ENCODE peak calls at places on chromosomes 3 and 15, in eight cellular contexts. One of them, this sample, is unnamed.

GRCh38 chr3:153043729-153044314 is 118.2 kb upstream of the RAP2B start:
- DNase-seq in GM10248: no peak
- DNase-seq in stimulated activated CD8-positive, alpha-beta memory T cell treated with anti-CD3 and anti-CD28 coated beads, Interleukin-2, amount 100 ng/mL, for 1 hour: no peak
- DNase-seq in iris pigment epithelial cell: peak
- DNase-seq in NCI-H460: no peak
- DNase-seq in activated CD4-positive, alpha-beta T cell treated with anti-CD3 and anti-CD28 coated beads for 48 hours: no peak
- DNase-seq in immature natural killer cell: no peak
- DNase-seq in stimulated activated CD4-positive, alpha-beta T cell treated with anti-CD3 and anti-CD28 coated beads, Interleukin-2, amount 100 ng/mL, for 24 hours: no peak
- DNase-seq in this sample: no peak

GRCh38 chr3:184679056-184679502 is 32.8 kb downstream of the MAGEF1 start:
- DNase-seq in NCI-H460: no peak
- DNase-seq in stimulated activated CD8-positive, alpha-beta memory T cell treated with anti-CD3 and anti-CD28 coated beads, Interleukin-2, amount 100 ng/mL, for 1 hour: no peak
- DNase-seq in stimulated activated CD4-positive, alpha-beta T cell treated with anti-CD3 and anti-CD28 coated beads, Interleukin-2, amount 100 ng/mL, for 24 hours: no peak
- DNase-seq in iris pigment epithelial cell: no peak
- DNase-seq in immature natural killer cell: no peak
- DNase-seq in activated CD4-positive, alpha-beta T cell treated with anti-CD3 and anti-CD28 coated beads for 48 hours: no peak
- DNase-seq in GM10248: no peak
- DNase-seq in this sample: no peak

GRCh38 chr3:46934508-46935167 is 41.9 kb downstream of the CCDC12 start:
- DNase-seq in stimulated activated CD8-positive, alpha-beta memory T cell treated with anti-CD3 and anti-CD28 coated beads, Interleukin-2, amount 100 ng/mL, for 1 hour: no peak
- DNase-seq in stimulated activated CD4-positive, alpha-beta T cell treated with anti-CD3 and anti-CD28 coated beads, Interleukin-2, amount 100 ng/mL, for 24 hours: no peak
- DNase-seq in GM10248: no peak
- DNase-seq in iris pigment epithelial cell: peak
- DNase-seq in immature natural killer cell: no peak
- DNase-seq in activated CD4-positive, alpha-beta T cell treated with anti-CD3 and anti-CD28 coated beads for 48 hours: no peak
- DNase-seq in NCI-H460: no peak
- DNase-seq in this sample: no peak

GRCh38 chr3:17623464-17623863 is 119.0 kb downstream of the TBC1D5 start:
- DNase-seq in GM10248: no peak
- DNase-seq in iris pigment epithelial cell: no peak
- DNase-seq in NCI-H460: no peak
- DNase-seq in stimulated activated CD8-positive, alpha-beta memory T cell treated with anti-CD3 and anti-CD28 coated beads, Interleukin-2, amount 100 ng/mL, for 1 hour: no peak
- DNase-seq in activated CD4-positive, alpha-beta T cell treated with anti-CD3 and anti-CD28 coated beads for 48 hours: no peak
- DNase-seq in immature natural killer cell: no peak
- DNase-seq in stimulated activated CD4-positive, alpha-beta T cell treated with anti-CD3 and anti-CD28 coated beads, Interleukin-2, amount 100 ng/mL, for 24 hours: no peak
- DNase-seq in this sample: no peak

GRCh38 chr15:44010114-44010513 is 183.3 kb downstream of the WDR76 start:
- DNase-seq in immature natural killer cell: no peak
- DNase-seq in stimulated activated CD4-positive, alpha-beta T cell treated with anti-CD3 and anti-CD28 coated beads, Interleukin-2, amount 100 ng/mL, for 24 hours: no peak
- DNase-seq in GM10248: no peak
- DNase-seq in activated CD4-positive, alpha-beta T cell treated with anti-CD3 and anti-CD28 coated beads for 48 hours: no peak
- DNase-seq in NCI-H460: no peak
- DNase-seq in iris pigment epithelial cell: peak
- DNase-seq in stimulated activated CD8-positive, alpha-beta memory T cell treated with anti-CD3 and anti-CD28 coated beads, Interleukin-2, amount 100 ng/mL, for 1 hour: no peak
- DNase-seq in this sample: no peak

GRCh38 chr15:62847900-62848489 is 194.6 kb upstream of the TPM1 start:
- DNase-seq in iris pigment epithelial cell: peak
- DNase-seq in stimulated activated CD4-positive, alpha-beta T cell treated with anti-CD3 and anti-CD28 coated beads, Interleukin-2, amount 100 ng/mL, for 24 hours: peak
- DNase-seq in activated CD4-positive, alpha-beta T cell treated with anti-CD3 and anti-CD28 coated beads for 48 hours: peak
- DNase-seq in immature natural killer cell: peak
- DNase-seq in stimulated activated CD8-positive, alpha-beta memory T cell treated with anti-CD3 and anti-CD28 coated beads, Interleukin-2, amount 100 ng/mL, for 1 hour: no peak
- DNase-seq in NCI-H460: peak
- DNase-seq in GM10248: peak
- DNase-seq in this sample: peak

GRCh38 chr3:12746419-12746818 is 12.6 kb downstream of the TMEM40 start:
- DNase-seq in activated CD4-positive, alpha-beta T cell treated with anti-CD3 and anti-CD28 coated beads for 48 hours: no peak
- DNase-seq in stimulated activated CD8-positive, alpha-beta memory T cell treated with anti-CD3 and anti-CD28 coated beads, Interleukin-2, amount 100 ng/mL, for 1 hour: no peak
- DNase-seq in iris pigment epithelial cell: no peak
- DNase-seq in stimulated activated CD4-positive, alpha-beta T cell treated with anti-CD3 and anti-CD28 coated beads, Interleukin-2, amount 100 ng/mL, for 24 hours: no peak
- DNase-seq in immature natural killer cell: no peak
- DNase-seq in GM10248: no peak
- DNase-seq in NCI-H460: no peak
- DNase-seq in this sample: no peak

GRCh38 chr3:16467368-16467767 is 46.1 kb downstream of the RFTN1 start:
- DNase-seq in immature natural killer cell: peak
- DNase-seq in stimulated activated CD4-positive, alpha-beta T cell treated with anti-CD3 and anti-CD28 coated beads, Interleukin-2, amount 100 ng/mL, for 24 hours: peak
- DNase-seq in iris pigment epithelial cell: no peak
- DNase-seq in NCI-H460: no peak
- DNase-seq in stimulated activated CD8-positive, alpha-beta memory T cell treated with anti-CD3 and anti-CD28 coated beads, Interleukin-2, amount 100 ng/mL, for 1 hour: no peak
- DNase-seq in GM10248: peak
- DNase-seq in activated CD4-positive, alpha-beta T cell treated with anti-CD3 and anti-CD28 coated beads for 48 hours: peak
- DNase-seq in this sample: no peak

GRCh38 chr3:170598091-170598502 is 12.2 kb upstream of the SLC7A14 start:
- DNase-seq in immature natural killer cell: no peak
- DNase-seq in NCI-H460: no peak
- DNase-seq in GM10248: no peak
- DNase-seq in activated CD4-positive, alpha-beta T cell treated with anti-CD3 and anti-CD28 coated beads for 48 hours: no peak
- DNase-seq in stimulated activated CD4-positive, alpha-beta T cell treated with anti-CD3 and anti-CD28 coated beads, Interleukin-2, amount 100 ng/mL, for 24 hours: no peak
- DNase-seq in stimulated activated CD8-positive, alpha-beta memory T cell treated with anti-CD3 and anti-CD28 coated beads, Interleukin-2, amount 100 ng/mL, for 1 hour: no peak
- DNase-seq in iris pigment epithelial cell: no peak
- DNase-seq in this sample: no peak

GRCh38 chr15:68383161-68384074 is 48.5 kb downstream of the ITGA11 start:
- DNase-seq in iris pigment epithelial cell: peak
- DNase-seq in immature natural killer cell: peak
- DNase-seq in NCI-H460: peak
- DNase-seq in activated CD4-positive, alpha-beta T cell treated with anti-CD3 and anti-CD28 coated beads for 48 hours: peak
- DNase-seq in GM10248: peak
- DNase-seq in stimulated activated CD4-positive, alpha-beta T cell treated with anti-CD3 and anti-CD28 coated beads, Interleukin-2, amount 100 ng/mL, for 24 hours: peak
- DNase-seq in stimulated activated CD8-positive, alpha-beta memory T cell treated with anti-CD3 and anti-CD28 coated beads, Interleukin-2, amount 100 ng/mL, for 1 hour: no peak
- DNase-seq in this sample: peak

This sample was measured in K562.